ENCODE peak calls at places on chromosome 20, in eight cellular contexts. A, V, X, E, Q, S, I and D are unnamed samples. For H3K36me3, the result is how much of the 10 kb centered on the place peaks cover.

GRCh38 chr20:44730441-44730840 is 15.2 kb upstream of the KCNK15 start:
- DNase-seq in A (no peak), V (no peak), X (no peak), E (no peak), Q (peak), S (peak), I (no peak), D (no peak)

GRCh38 chr20:23161968-23162696 is 76.0 kb upstream of the CD93 start:
- DNase-seq in A (peak), V (peak), X (peak), E (peak), Q (no peak), S (peak), I (peak), D (peak)

GRCh38 chr20:17644451-17644850 is 37.6 kb downstream of the RRBP1 start:
- DNase-seq in A (peak), V (peak), X (peak), E (peak), Q (peak), S (no peak), I (no peak), D (peak)

GRCh38 chr20:10115021-10115420 is 80.2 kb downstream of the ANKEF1 start:
- DNase-seq in A (no peak), V (no peak), X (no peak), E (no peak), Q (peak), S (peak), I (no peak), D (no peak)

GRCh38 chr20:10476319-10476724 is 41.2 kb downstream of the SLX4IP start:
- DNase-seq in A (no peak), V (no peak), X (no peak), E (no peak), Q (no peak), S (peak), I (no peak), D (no peak)

GRCh38 chr20:13525225-13525940 is 113.3 kb downstream of the TASP1 start:
- DNase-seq in A (no peak), V (no peak), X (no peak), E (no peak), Q (peak), S (peak), I (no peak), D (no peak)

GRCh38 chr20:13396036-13396435 is 175.0 kb downstream of the ISM1 start:
- DNase-seq in A (no peak), V (no peak), X (no peak), E (no peak), Q (no peak), S (no peak), I (no peak), D (no peak)

GRCh38 chr20:45934046-45934586 is 367 bp upstream of the PCIF1 start:
- DNase-seq in A (peak), V (no peak), X (peak), E (peak), Q (no peak), S (peak), I (peak), D (peak)

GRCh38 chr20:17395729-17396128 is 135.4 kb downstream of the BFSP1 start:
- DNase-seq in A (no peak), V (no peak), X (no peak), E (no peak), Q (no peak), S (no peak), I (no peak), D (no peak)

GRCh38 chr20:46348972-46349741 is 40.9 kb upstream of the CDH22 start:
- DNase-seq in A (peak), V (peak), X (peak), E (peak), Q (no peak), S (peak), I (peak), D (no peak)

GRCh38 chr20:63160641-63161175 is 55.2 kb downstream of the YTHDF1 start:
- DNase-seq in A (no peak), V (peak), X (no peak), E (no peak), Q (no peak), S (no peak), I (no peak), D (no peak)

GRCh38 chr20:61745397-61746146 is 320.1 kb downstream of the TAF4 start:
- DNase-seq in A (no peak), V (no peak), X (no peak), E (no peak), Q (no peak), S (no peak), I (no peak), D (no peak)

GRCh38 chr20:63893999-63894357 is 948 bp upstream of the DNAJC5 start:
- DNase-seq in A (no peak), V (no peak), X (no peak), E (no peak), Q (no peak), S (peak), I (no peak), D (no peak)

GRCh38 chr20:44572551-44573500 is 9.6 kb upstream of the PKIG start:
- DNase-seq in A (peak), V (no peak), X (peak), E (peak), Q (peak), S (peak), I (no peak), D (no peak)

GRCh38 chr20:33418033-33418432 is 16.7 kb upstream of the CDK5RAP1 start:
- DNase-seq in A (no peak), V (no peak), X (no peak), E (no peak), Q (no peak), S (no peak), I (no peak), D (no peak)

GRCh38 chr20:17825949-17826843 is 126.4 kb downstream of the BANF2 start:
- DNase-seq in A (no peak), V (no peak), X (no peak), E (no peak), Q (no peak), S (peak), I (no peak), D (no peak)

GRCh38 chr20:19850190-19850533 is 92.1 kb downstream of the RIN2 start:
- DNase-seq in A (no peak), V (no peak), X (no peak), E (peak), Q (no peak), S (no peak), I (no peak), D (no peak)

GRCh38 chr20:45268531-45268930 is 14.2 kb upstream of the SLPI start:
- DNase-seq in A (no peak), V (no peak), X (no peak), E (no peak), Q (no peak), S (peak), I (no peak), D (no peak)

GRCh38 chr20:21028436-21028835 is 77.7 kb downstream of the LINC00237 start:
- DNase-seq in A (no peak), V (no peak), X (no peak), E (no peak), Q (no peak), S (no peak), I (no peak), D (no peak)

GRCh38 chr20:33709905-33710541 is 10.1 kb downstream of the PXMP4 start:
- DNase-seq in A (no peak), V (no peak), X (no peak), E (no peak), Q (no peak), S (no peak), I (no peak), D (no peak)

GRCh38 chr20:52766645-52767435 is 205.3 kb upstream of the TSHZ2 start:
- DNase-seq in A (no peak), V (no peak), X (no peak), E (no peak), Q (no peak), S (no peak), I (no peak), D (no peak)

GRCh38 chr20:61673152-61673551 is 392.5 kb downstream of the TAF4 start:
- DNase-seq in A (no peak), V (peak), X (no peak), E (no peak), Q (no peak), S (no peak), I (no peak), D (no peak)

GRCh38 chr20:50308513-50309279 is 118.1 kb downstream of the CEBPB start:
- DNase-seq in A (peak), V (peak), X (peak), E (peak), Q (peak), S (peak), I (peak), D (peak)

GRCh38 chr20:32610897-32611218 is 25.7 kb upstream of the NOL4L start:
- DNase-seq in A (no peak), V (no peak), X (no peak), E (no peak), Q (no peak), S (no peak), I (no peak), D (no peak)

GRCh38 chr20:44805335-44805734 is 5.0 kb downstream of the RIMS4 start:
- DNase-seq in A (no peak), V (no peak), X (no peak), E (no peak), Q (no peak), S (no peak), I (no peak), D (no peak)

GRCh38 chr20:8782804-8783203 is 286.1 kb upstream of the PLCB4 start:
- DNase-seq in A (no peak), V (no peak), X (no peak), E (no peak), Q (no peak), S (no peak), I (no peak), D (no peak)

GRCh38 chr20:53642196-53643030 is 48.8 kb upstream of the ZNF217 start:
- DNase-seq in A (peak), V (no peak), X (no peak), E (peak), Q (peak), S (peak), I (peak), D (no peak)

GRCh38 chr20:20247234-20247633 is 120.7 kb upstream of the INSM1 start:
- DNase-seq in A (no peak), V (no peak), X (no peak), E (no peak), Q (no peak), S (no peak), I (no peak), D (no peak)

GRCh38 chr20:41137412-41138216 is at the start of gene PLCG1:
- DNase-seq in A (peak), V (peak), X (peak), E (peak), Q (peak), S (peak), I (peak), D (peak)

GRCh38 chr20:5100684-5101347 is 18.9 kb downstream of the PCNA start:
- DNase-seq in A (peak), V (peak), X (peak), E (peak), Q (peak), S (peak), I (peak), D (peak)

GRCh38 chr20:64113444-64113775 is 6.0 kb upstream of the NPBWR2 start:
- DNase-seq in A (peak), V (no peak), X (no peak), E (no peak), Q (no peak), S (no peak), I (no peak), D (no peak)

GRCh38 chr20:13554076-13554475 is 84.7 kb downstream of the TASP1 start:
- DNase-seq in A (no peak), V (no peak), X (no peak), E (no peak), Q (no peak), S (peak), I (no peak), D (no peak)

GRCh38 chr20:6657111-6657510 is 110.4 kb upstream of the BMP2 start:
- DNase-seq in A (no peak), V (no peak), X (no peak), E (no peak), Q (no peak), S (no peak), I (no peak), D (no peak)
- H3K36me3 ChIP-seq in A (under half), V (under half), X (under half), E (under half), Q (under half), S (under half), I (under half), D (under half)

GRCh38 chr20:884983-885952 is 30.9 kb downstream of the ANGPT4 start:
- DNase-seq in A (no peak), V (no peak), X (peak), E (peak), Q (peak), S (peak), I (no peak), D (no peak)
- TF ChIP-seq CTCF in A (no peak), V (no peak), X (no peak), E (no peak), Q (no peak), S (peak), I (no peak), D (peak)

DNA sequence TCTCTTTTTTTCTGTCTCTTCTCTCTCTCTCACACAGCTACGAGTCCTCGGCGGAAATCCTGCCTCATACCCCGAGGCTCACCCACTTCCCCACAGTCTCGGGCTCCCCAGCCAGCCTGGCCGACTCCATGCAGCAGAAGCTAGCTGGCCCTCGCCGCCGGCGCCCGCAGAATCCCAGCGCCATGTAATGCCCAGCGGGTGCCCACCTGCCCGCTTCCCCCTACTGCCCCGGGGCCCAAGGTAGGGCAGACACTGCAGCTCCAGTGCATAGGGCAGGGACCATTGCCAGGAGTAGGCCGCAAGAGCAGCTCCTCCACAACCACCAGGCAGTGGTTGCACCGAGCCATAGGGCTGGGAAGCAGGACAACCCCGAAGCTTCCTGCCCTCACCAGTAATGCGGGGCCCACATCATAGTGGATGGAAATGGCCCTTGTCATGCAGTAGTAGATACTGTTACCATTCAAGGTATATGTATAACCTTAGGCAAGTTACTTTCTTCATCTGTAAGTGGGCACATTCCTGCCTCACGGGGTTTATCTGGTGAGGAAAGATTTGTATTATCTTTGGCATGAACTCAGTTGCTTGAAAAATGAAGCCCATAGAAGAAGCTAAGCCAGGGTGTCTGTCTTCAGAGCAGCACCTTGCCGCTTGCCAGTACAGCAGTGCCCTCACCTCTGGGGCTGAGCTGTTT is 36.9 kb upstream of the ID1 start:
- DNase-seq in A (no peak), V (no peak), X (no peak), E (no peak), Q (no peak), S (no peak), I (no peak), D (no peak)
- H3K36me3 ChIP-seq in A (under half), V (under half), X (under half), E (under half), Q (under half), S (under half), I (under half), D (under half)

GRCh38 chr20:42985628-42986027 is 204.1 kb downstream of the PTPRT start:
- DNase-seq in A (no peak), V (no peak), X (no peak), E (no peak), Q (no peak), S (no peak), I (no peak), D (no peak)
- TF ChIP-seq CTCF in A (no peak), V (no peak), X (no peak), E (no peak), Q (no peak), S (no peak), I (no peak), D (no peak)

GRCh38 chr20:38501858-38502431 is 29.3 kb downstream of the RALGAPB start:
- DNase-seq in A (no peak), V (no peak), X (no peak), E (no peak), Q (no peak), S (no peak), I (no peak), D (no peak)
- H3K36me3 ChIP-seq in A (under half), V (under half), X (under half), E (half or more), Q (under half), S (under half), I (half or more), D (half or more)

DNA sequence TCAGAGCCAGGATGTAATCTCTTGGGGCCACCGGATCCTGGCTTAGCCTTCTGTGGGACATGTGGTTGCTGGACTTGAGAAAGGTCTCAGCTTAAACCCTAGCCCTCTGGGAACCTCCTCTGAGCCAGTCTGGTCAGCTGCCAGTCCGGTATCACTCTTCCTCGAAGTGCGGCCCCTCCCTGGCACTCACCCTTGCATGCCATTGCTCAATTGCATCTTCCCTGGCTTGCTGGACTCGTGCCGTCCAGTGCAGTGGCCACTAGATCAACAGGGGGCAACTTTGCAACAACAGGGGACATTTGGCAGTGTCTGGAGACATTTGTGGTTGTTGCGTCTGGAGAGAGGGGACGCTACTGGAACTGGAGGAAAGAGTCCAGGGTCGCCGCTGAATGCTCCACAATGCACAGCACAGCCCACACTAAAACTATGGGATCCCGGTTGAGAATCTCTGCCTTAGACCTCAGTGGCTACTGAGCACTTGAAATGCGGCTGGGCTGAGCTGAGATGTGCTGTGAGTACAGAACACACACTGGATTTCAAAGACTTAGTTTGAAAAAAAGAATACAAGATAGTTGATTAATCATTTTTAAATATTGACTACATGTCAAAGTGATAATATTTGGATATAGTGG is 152.1 kb downstream of the TFAP2C start:
- DNase-seq in A (no peak), V (no peak), X (no peak), E (no peak), Q (no peak), S (no peak), I (no peak), D (peak)
- TF ChIP-seq CTCF in A (no peak), V (no peak), X (no peak), E (no peak), Q (no peak), S (no peak), I (no peak), D (no peak)

GRCh38 chr20:58673119-58673518 is 19.5 kb upstream of the NPEPL1 start:
- DNase-seq in A (no peak), V (no peak), X (no peak), E (no peak), Q (no peak), S (no peak), I (no peak), D (no peak)

GRCh38 chr20:58676161-58676560 is 16.4 kb upstream of the NPEPL1 start:
- DNase-seq in A (no peak), V (no peak), X (no peak), E (no peak), Q (no peak), S (no peak), I (no peak), D (no peak)

GRCh38 chr20:58677205-58677604 is 15.4 kb upstream of the NPEPL1 start:
- DNase-seq in A (no peak), V (no peak), X (no peak), E (no peak), Q (no peak), S (no peak), I (no peak), D (no peak)

GRCh38 chr20:58675641-58676040 is 17.0 kb upstream of the NPEPL1 start:
- DNase-seq in A (no peak), V (no peak), X (no peak), E (no peak), Q (no peak), S (no peak), I (no peak), D (no peak)

DNA sequence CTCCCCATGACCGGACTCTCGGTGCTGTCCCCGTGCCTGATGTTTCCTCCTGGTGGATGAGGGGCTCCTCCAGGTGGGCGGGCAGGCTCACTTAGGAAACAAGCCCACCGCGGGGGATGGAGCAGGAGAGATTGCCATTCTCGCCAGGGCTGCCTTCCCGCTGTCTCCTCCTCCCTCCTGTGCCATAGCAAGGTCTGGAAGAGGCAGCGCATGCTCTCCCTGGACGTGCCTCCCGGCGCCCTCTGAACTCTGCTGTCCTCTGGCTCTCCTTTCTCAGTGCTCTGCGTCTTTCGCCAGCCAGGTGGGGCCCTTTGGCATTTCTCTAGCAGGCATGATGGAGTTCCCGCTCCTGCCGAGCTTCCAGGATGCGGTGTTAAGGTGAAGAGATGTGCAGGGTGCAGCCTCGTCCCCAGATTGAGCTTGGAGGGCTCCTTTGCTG is 17.4 kb upstream of the NPEPL1 start:
- DNase-seq in A (no peak), V (no peak), X (no peak), E (no peak), Q (no peak), S (no peak), I (no peak), D (no peak)
- H3K36me3 ChIP-seq in A (under half), V (under half), X (under half), E (half or more), Q (under half), S (half or more), I (half or more), D (half or more)

GRCh38 chr20:36384022-36384619 is 78.0 kb downstream of the DLGAP4 start:
- DNase-seq in A (no peak), V (no peak), X (no peak), E (no peak), Q (peak), S (peak), I (no peak), D (no peak)
- TF ChIP-seq CTCF in A (no peak), V (no peak), X (no peak), E (no peak), Q (no peak), S (peak), I (no peak), D (no peak)

GRCh38 chr20:51473771-51474170 is 68.7 kb downstream of the NFATC2 start:
- DNase-seq in A (no peak), V (no peak), X (no peak), E (no peak), Q (no peak), S (no peak), I (no peak), D (peak)
- H3K36me3 ChIP-seq in A (under half), V (under half), X (under half), E (under half), Q (under half), S (under half), I (under half), D (under half)